ENCODE peak calls at places on chromosome 12, in eight cellular contexts. X is astrocyte of the spinal cord, E is body of pancreas, O is GM12878, H is left ventricle myocardium inferior, K is fibroblast of lung, G is adrenal gland, L is heart left ventricle. B is an unnamed sample.

GRCh38 chr12:120693848-120694247 is 6.9 kb downstream of the MLEC start:
- DNase-seq in X (no peak), E (no peak), O (no peak), H (no peak), K (no peak), G (no peak), L (no peak), B (no peak)

GRCh38 chr12:26833692-26834168 is 736 bp upstream of the ITPR2 start:
- DNase-seq in X (peak), E (peak), O (no peak), H (no peak), K (peak), G (peak), L (peak), B (no peak)

GRCh38 chr12:45651029-45651428 is 78.5 kb upstream of the ARID2 start:
- DNase-seq in X (no peak), E (no peak), O (no peak), H (no peak), K (no peak), G (no peak), L (no peak), B (no peak)

GRCh38 chr12:107477946-107478610 is 207.5 kb upstream of the PWP1 start:
- DNase-seq in X (no peak), E (no peak), O (no peak), H (no peak), K (no peak), G (no peak), L (no peak), B (peak)

GRCh38 chr12:79086546-79086945 is 222.0 kb downstream of the SYT1 start:
- DNase-seq in X (no peak), E (no peak), O (no peak), H (no peak), K (no peak), G (no peak), L (no peak), B (no peak)

GRCh38 chr12:26011099-26011498 is 52.6 kb downstream of the RASSF8 start:
- DNase-seq in X (peak), E (no peak), O (no peak), H (no peak), K (peak), G (no peak), L (no peak), B (peak)

GRCh38 chr12:12398026-12398859 is 41.4 kb downstream of the BORCS5 start:
- DNase-seq in X (peak), E (peak), O (no peak), H (peak), K (peak), G (peak), L (peak), B (peak)

GRCh38 chr12:44542716-44543115 is 333.4 kb downstream of the NELL2 start:
- DNase-seq in X (no peak), E (no peak), O (no peak), H (no peak), K (peak), G (no peak), L (no peak), B (no peak)

GRCh38 chr12:52947738-52948423 is 1.0 kb upstream of the KRT18 start:
- DNase-seq in X (no peak), E (no peak), O (no peak), H (no peak), K (no peak), G (no peak), L (no peak), B (no peak)

GRCh38 chr12:33423706-33424105 is 15.9 kb downstream of the SYT10 start:
- DNase-seq in X (no peak), E (no peak), O (no peak), H (no peak), K (no peak), G (no peak), L (no peak), B (no peak)

GRCh38 chr12:122749569-122750332 is 2.9 kb upstream of the DENR start:
- DNase-seq in X (no peak), E (no peak), O (no peak), H (no peak), K (no peak), G (no peak), L (no peak), B (no peak)

GRCh38 chr12:6916426-6917200 is 2.2 kb downstream of the ENO2 start:
- DNase-seq in X (no peak), E (no peak), O (no peak), H (no peak), K (no peak), G (no peak), L (peak), B (no peak)

GRCh38 chr12:81212996-81213696 is 135.3 kb downstream of the ACSS3 start:
- DNase-seq in X (no peak), E (no peak), O (no peak), H (no peak), K (no peak), G (no peak), L (no peak), B (no peak)

GRCh38 chr12:10941369-10941768 is 2.3 kb upstream of the TAS2R14 start:
- DNase-seq in X (no peak), E (no peak), O (no peak), H (no peak), K (no peak), G (no peak), L (no peak), B (no peak)

GRCh38 chr12:89064780-89065179 is 287.5 kb downstream of the DUSP6 start:
- DNase-seq in X (peak), E (no peak), O (no peak), H (no peak), K (peak), G (no peak), L (no peak), B (peak)

GRCh38 chr12:76450690-76451089 is 102.5 kb upstream of the BBS10 start:
- DNase-seq in X (peak), E (no peak), O (no peak), H (no peak), K (peak), G (no peak), L (no peak), B (peak)

GRCh38 chr12:9052610-9053009 is 63.1 kb downstream of the A2M start:
- DNase-seq in X (no peak), E (no peak), O (no peak), H (no peak), K (no peak), G (no peak), L (no peak), B (no peak)

GRCh38 chr12:100216337-100216736 is 15.7 kb downstream of the ACTR6 start:
- DNase-seq in X (no peak), E (no peak), O (no peak), H (no peak), K (no peak), G (no peak), L (no peak), B (no peak)

GRCh38 chr12:62260733-62261683 is 804 bp downstream of the USP15 start:
- DNase-seq in X (peak), E (peak), O (peak), H (peak), K (peak), G (peak), L (peak), B (peak)

GRCh38 chr12:26868505-26869494 is 35.8 kb upstream of the ITPR2 start:
- DNase-seq in X (no peak), E (no peak), O (no peak), H (no peak), K (no peak), G (no peak), L (no peak), B (no peak)

GRCh38 chr12:15599266-15600037 is 189.7 kb downstream of the EPS8 start:
- DNase-seq in X (peak), E (no peak), O (no peak), H (no peak), K (peak), G (no peak), L (peak), B (peak)

GRCh38 chr12:2614341-2614740 is 180.4 kb upstream of the FKBP4 start:
- DNase-seq in X (peak), E (no peak), O (no peak), H (no peak), K (no peak), G (no peak), L (no peak), B (no peak)

GRCh38 chr12:126361804-126362203 is 1296.6 kb downstream of the AACS start:
- DNase-seq in X (no peak), E (no peak), O (no peak), H (no peak), K (no peak), G (no peak), L (no peak), B (no peak)

GRCh38 chr12:88529531-88530488 is 50.5 kb downstream of the KITLG start:
- DNase-seq in X (peak), E (peak), O (no peak), H (no peak), K (peak), G (no peak), L (no peak), B (no peak)

GRCh38 chr12:113874326-113874725 is 91.8 kb downstream of the RBM19 start:
- DNase-seq in X (no peak), E (no peak), O (no peak), H (no peak), K (no peak), G (no peak), L (no peak), B (no peak)

DNA sequence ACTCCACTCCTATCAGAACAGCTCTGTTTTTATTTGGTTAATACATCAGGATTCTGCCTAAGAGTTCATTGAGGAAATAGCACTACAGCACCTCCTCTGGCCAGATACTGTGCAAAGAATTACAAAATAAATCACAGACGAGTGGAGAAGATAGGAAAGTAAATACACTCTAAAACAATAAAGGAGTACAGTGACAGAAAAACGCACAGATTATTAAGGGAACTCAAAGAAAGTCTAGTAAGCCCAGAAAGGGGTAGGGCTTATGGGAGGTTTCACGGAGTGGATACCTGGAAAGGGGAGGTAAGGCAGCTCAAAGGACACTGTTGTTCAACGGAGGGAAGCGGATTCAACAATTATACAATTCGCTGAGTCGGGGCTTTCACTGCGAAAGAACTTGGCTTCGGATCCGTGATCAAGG is 5.5 kb downstream of the OR10AD1 start:
- DNase-seq in X (peak), E (peak), O (peak), H (no peak), K (no peak), G (peak), L (no peak), B (peak)
- TF ChIP-seq CTCF in X (peak), E (peak), O (peak), H (peak), K (peak), G (peak), L (peak), B (peak)

GRCh38 chr12:64522807-64523206 is 70.9 kb downstream of the TBK1 start:
- DNase-seq in X (peak), E (no peak), O (no peak), H (no peak), K (peak), G (no peak), L (no peak), B (no peak)
- H3K4me3 ChIP-seq in X (no peak), E (no peak), O (no peak), H (no peak), K (no peak), G (no peak), L (no peak), B (no peak)

DNA sequence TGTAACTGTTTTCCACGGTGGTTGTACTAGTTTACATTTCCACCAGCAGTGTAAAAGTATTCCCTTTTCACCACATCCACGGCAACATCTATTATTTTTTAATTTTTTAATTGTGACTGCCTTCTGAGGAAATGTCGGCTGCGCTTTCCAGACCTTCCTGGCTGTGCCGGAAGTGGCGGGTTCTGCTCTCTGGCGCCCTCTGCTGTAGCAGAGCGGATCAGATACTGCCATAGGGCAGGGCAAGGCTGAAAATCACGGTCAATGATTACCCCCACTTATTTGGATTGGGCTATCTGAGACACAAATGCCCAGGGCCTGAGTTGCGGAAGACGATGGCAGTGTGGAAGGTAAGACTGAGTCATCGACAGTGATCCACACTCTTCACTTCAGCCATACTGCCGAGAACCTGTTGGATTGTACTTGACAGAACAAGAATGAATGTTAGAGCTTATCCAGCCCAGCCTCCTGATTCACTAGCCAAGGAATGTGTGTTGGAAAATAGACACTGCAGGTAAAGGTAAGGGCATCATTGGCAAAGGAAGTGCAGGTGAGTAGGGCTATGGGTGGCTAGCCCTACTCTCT is 124.2 kb downstream of the NTF3 start:
- DNase-seq in X (no peak), E (no peak), O (no peak), H (no peak), K (no peak), G (no peak), L (no peak), B (peak)
- TF ChIP-seq CTCF in X (peak), E (no peak), O (peak), H (peak), K (peak), G (no peak), L (peak), B (no peak)

DNA sequence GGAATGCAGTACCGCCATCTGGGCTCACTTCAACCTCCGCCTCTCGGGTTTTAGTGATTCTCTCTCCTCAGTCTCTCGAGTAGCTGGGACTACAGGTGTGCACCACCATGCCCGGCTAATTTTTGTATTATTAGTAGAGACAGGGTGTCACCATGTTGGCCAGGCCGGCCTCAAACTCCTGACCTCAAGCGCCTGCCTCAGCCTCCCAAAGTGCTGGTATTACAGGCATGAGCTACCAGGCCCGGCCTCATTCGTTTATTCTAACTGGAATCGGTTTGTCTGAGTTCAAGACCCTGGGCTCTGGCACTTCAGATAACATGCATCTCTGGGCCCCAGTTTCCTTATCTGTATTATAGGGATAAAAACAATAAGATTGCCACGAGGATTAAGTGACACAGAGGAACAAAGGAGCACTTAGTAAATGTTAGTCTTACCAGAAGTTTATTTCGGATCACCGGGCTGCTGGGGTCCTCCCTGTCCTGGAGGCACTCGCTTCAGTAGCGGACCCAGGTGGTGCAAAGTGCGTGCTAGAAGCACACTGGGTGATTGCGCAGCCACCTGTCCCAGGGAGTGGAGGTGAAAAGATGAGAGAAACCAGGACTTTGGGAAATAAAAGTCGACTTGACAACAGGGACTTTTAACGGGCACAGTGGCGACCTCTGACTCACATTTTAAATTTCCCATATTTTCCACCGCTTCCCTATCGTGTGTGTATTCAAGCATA is 37.5 kb downstream of the ACACB start:
- DNase-seq in X (no peak), E (peak), O (no peak), H (no peak), K (no peak), G (peak), L (no peak), B (no peak)
- H3K4me3 ChIP-seq in X (peak), E (no peak), O (no peak), H (peak), K (peak), G (no peak), L (peak), B (peak)

GRCh38 chr12:128798543-128799341 is 25.0 kb downstream of the SLC15A4 start:
- DNase-seq in X (no peak), E (no peak), O (no peak), H (no peak), K (no peak), G (no peak), L (no peak), B (no peak)
- TF ChIP-seq CTCF in X (no peak), E (no peak), O (peak), H (peak), K (no peak), G (no peak), L (no peak), B (no peak)

DNA sequence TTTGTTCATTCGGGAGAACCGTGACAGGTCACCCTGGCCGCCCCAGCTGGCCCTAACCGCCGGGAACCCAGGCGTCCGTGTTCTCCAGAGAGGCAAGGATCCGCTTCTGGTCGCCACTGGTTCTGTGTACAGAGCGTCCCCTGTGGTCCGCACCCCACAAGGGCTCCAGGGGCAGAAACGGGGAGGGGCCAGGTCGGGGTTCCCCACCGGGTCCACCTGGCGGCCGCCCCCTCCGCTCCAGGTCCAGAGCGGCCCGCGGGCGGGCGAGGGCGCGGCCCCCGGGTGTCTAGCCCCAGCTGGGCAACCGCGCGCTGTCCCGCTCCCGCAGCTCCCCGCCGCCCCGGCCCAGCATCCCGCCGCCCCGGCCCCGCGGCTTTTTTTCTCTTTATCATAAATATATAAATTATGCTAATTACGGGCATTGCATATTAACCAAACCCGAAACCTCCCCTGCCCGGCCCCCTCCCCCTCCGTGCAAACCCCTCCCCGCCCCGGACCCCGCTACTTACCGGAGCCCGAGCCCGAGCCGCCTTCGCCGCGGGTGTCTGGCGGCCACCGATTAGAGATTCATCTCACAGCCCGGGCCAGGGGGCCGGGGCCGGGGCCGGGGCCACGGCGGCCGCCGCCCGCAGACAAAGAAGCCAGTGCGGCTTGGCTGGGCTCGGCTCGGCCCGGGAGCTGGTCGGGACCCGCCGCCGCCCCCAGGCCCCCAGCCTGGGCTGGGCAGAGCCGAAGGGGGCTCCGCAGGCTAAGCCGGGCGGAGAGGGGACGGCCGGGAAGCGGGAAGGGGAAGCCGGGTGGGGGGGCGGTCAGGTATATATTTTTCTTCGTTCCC is 512 bp downstream of the POU6F1 start:
- DNase-seq in X (no peak), E (peak), O (no peak), H (peak), K (peak), G (peak), L (peak), B (no peak)
- H3K4me3 ChIP-seq in X (peak), E (peak), O (peak), H (peak), K (peak), G (peak), L (peak), B (peak)